ENCODE peak calls at places on chromosomes 12 and 14, in eight cellular contexts. I, H, M, X, A, R, D and Z are unnamed samples.

GRCh38 chr14:71521238-71521637 is 411.0 kb upstream of the RGS6 start:
- DNase-seq in I (no peak), H (no peak), M (no peak), X (no peak), A (no peak), R (no peak), D (no peak), Z (no peak)

GRCh38 chr12:39807043-39807442 is 187.4 kb upstream of the ABCD2 start:
- DNase-seq in I (no peak), H (no peak), M (no peak), X (no peak), A (no peak), R (no peak), D (no peak), Z (no peak)

GRCh38 chr14:104442107-104442551 is 137.4 kb upstream of the C14orf180 start:
- DNase-seq in I (peak), H (no peak), M (no peak), X (no peak), A (peak), R (no peak), D (no peak), Z (peak)

GRCh38 chr12:49982246-49983229 is 9.8 kb downstream of the AQP6 start:
- DNase-seq in I (no peak), H (no peak), M (no peak), X (no peak), A (no peak), R (peak), D (no peak), Z (no peak)

GRCh38 chr14:33475623-33476022 is 475.3 kb downstream of the EGLN3 start:
- DNase-seq in I (no peak), H (no peak), M (no peak), X (peak), A (no peak), R (peak), D (no peak), Z (no peak)

GRCh38 chr12:131049569-131050339 is 96.0 kb downstream of the ADGRD1 start:
- DNase-seq in I (no peak), H (no peak), M (no peak), X (no peak), A (no peak), R (no peak), D (no peak), Z (no peak)

GRCh38 chr14:75438486-75439080 is 10.8 kb downstream of the JDP2 start:
- DNase-seq in I (no peak), H (no peak), M (no peak), X (no peak), A (no peak), R (no peak), D (no peak), Z (no peak)

GRCh38 chr14:24312736-24313507 is 1.6 kb downstream of the LTB4R start:
- DNase-seq in I (no peak), H (no peak), M (peak), X (no peak), A (no peak), R (no peak), D (no peak), Z (no peak)

GRCh38 chr12:72995616-72996015 is 723.4 kb downstream of the TRHDE start:
- DNase-seq in I (no peak), H (no peak), M (no peak), X (no peak), A (no peak), R (no peak), D (no peak), Z (no peak)

GRCh38 chr14:51691176-51691575 is 39.5 kb downstream of the FRMD6 start:
- DNase-seq in I (no peak), H (no peak), M (no peak), X (no peak), A (no peak), R (peak), D (no peak), Z (no peak)

GRCh38 chr14:71492346-71492745 is 439.9 kb upstream of the RGS6 start:
- DNase-seq in I (no peak), H (no peak), M (no peak), X (no peak), A (no peak), R (no peak), D (no peak), Z (no peak)

GRCh38 chr14:61607570-61608244 is 87.6 kb upstream of the HIF1A start:
- DNase-seq in I (no peak), H (no peak), M (no peak), X (no peak), A (no peak), R (no peak), D (no peak), Z (no peak)

GRCh38 chr14:55730602-55731001 is 150.6 kb downstream of the KTN1 start:
- DNase-seq in I (no peak), H (no peak), M (no peak), X (no peak), A (no peak), R (peak), D (no peak), Z (no peak)

GRCh38 chr14:94213021-94213420 is 38.9 kb downstream of the PPP4R4 start:
- DNase-seq in I (no peak), H (no peak), M (no peak), X (no peak), A (no peak), R (peak), D (peak), Z (no peak)

GRCh38 chr12:75944097-75944904 is 87.3 kb downstream of the PHLDA1 start:
- DNase-seq in I (no peak), H (peak), M (peak), X (peak), A (no peak), R (peak), D (peak), Z (no peak)

GRCh38 chr12:2302711-2303255 is 250.0 kb downstream of the CACNA1C start:
- DNase-seq in I (peak), H (no peak), M (no peak), X (no peak), A (no peak), R (no peak), D (no peak), Z (no peak)

GRCh38 chr14:91381801-91382670 is 35.6 kb downstream of the CCDC88C start:
- DNase-seq in I (no peak), H (no peak), M (no peak), X (no peak), A (no peak), R (no peak), D (no peak), Z (no peak)

GRCh38 chr14:60819575-60819974 is 85.0 kb downstream of the MNAT1 start:
- DNase-seq in I (no peak), H (no peak), M (no peak), X (no peak), A (no peak), R (no peak), D (no peak), Z (no peak)

GRCh38 chr14:101182476-101182875 is 279.0 kb upstream of the RTL1 start:
- DNase-seq in I (no peak), H (peak), M (no peak), X (no peak), A (no peak), R (no peak), D (no peak), Z (no peak)

GRCh38 chr14:101184562-101184961 is 281.0 kb upstream of the RTL1 start:
- DNase-seq in I (no peak), H (no peak), M (no peak), X (no peak), A (peak), R (no peak), D (no peak), Z (no peak)

GRCh38 chr14:101185081-101185835 is 281.7 kb upstream of the RTL1 start:
- DNase-seq in I (no peak), H (no peak), M (no peak), X (no peak), A (no peak), R (no peak), D (no peak), Z (peak)

GRCh38 chr14:101184104-101184455 is 280.6 kb upstream of the RTL1 start:
- DNase-seq in I (no peak), H (no peak), M (no peak), X (no peak), A (no peak), R (no peak), D (no peak), Z (no peak)

DNA sequence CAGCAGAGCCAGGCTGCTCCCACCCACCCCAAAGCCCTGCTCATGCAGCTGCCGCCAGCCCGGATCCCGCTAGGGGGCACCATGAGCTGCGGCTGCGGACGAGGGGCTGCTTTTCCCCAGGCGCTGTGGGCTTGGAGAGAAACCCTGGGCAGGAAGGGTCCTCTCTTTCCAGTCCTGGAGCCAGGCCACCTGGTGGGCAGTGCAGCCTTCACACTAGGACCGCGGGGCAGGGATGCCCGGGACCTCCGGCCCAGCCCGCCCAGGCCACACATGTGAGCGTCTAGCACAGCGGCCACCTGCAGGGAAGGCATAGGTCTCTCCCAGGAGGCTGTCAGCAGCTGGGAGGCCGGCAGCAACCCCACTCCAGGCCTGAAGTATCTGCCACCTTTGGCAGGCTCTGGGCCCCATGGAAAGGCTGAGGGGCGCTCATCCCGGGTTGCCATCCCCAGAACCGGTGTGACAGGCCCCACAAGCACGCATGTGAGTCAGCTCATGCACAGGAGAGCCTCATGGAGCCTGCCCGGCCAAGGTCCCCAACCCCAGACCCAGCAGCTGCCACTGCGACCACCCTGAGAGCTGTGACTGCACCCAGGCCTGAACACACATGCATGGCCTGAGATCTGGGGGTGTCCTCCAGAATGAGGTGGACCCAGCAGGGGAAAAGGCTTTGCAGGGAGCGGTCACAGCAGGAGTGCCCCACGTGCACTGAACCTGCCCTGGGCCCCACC is 280.0 kb upstream of the RTL1 start:
- DNase-seq in I (no peak), H (peak), M (no peak), X (peak), A (peak), R (no peak), D (no peak), Z (peak)
- TF ChIP-seq CTCF in I (no peak), H (no peak), M (no peak), X (no peak), A (no peak), R (no peak), D (no peak), Z (peak)

GRCh38 chr12:100668939-100669536 is 95.6 kb downstream of the GAS2L3 start:
- DNase-seq in I (no peak), H (peak), M (peak), X (peak), A (peak), R (peak), D (no peak), Z (peak)
- TF ChIP-seq CTCF in I (no peak), H (peak), M (peak), X (peak), A (no peak), R (peak), D (peak), Z (peak)

GRCh38 chr12:92928431-92928961 is 599 bp downstream of the EEA1 start:
- DNase-seq in I (peak), H (no peak), M (no peak), X (no peak), A (peak), R (peak), D (no peak), Z (peak)
- TF ChIP-seq CTCF in I (no peak), H (no peak), M (no peak), X (no peak), A (no peak), R (no peak), D (no peak), Z (no peak)

GRCh38 chr14:99809864-99810854 is 16.9 kb downstream of the EML1 start:
- DNase-seq in I (peak), H (no peak), M (peak), X (no peak), A (no peak), R (no peak), D (no peak), Z (no peak)

GRCh38 chr14:99815696-99816095 is 22.5 kb downstream of the EML1 start:
- DNase-seq in I (no peak), H (no peak), M (no peak), X (no peak), A (no peak), R (no peak), D (no peak), Z (no peak)

GRCh38 chr14:99808515-99808914 is 15.3 kb downstream of the EML1 start:
- DNase-seq in I (no peak), H (no peak), M (no peak), X (no peak), A (no peak), R (peak), D (no peak), Z (no peak)

GRCh38 chr14:99809376-99809775 is 16.2 kb downstream of the EML1 start:
- DNase-seq in I (peak), H (no peak), M (no peak), X (no peak), A (peak), R (peak), D (peak), Z (no peak)

DNA sequence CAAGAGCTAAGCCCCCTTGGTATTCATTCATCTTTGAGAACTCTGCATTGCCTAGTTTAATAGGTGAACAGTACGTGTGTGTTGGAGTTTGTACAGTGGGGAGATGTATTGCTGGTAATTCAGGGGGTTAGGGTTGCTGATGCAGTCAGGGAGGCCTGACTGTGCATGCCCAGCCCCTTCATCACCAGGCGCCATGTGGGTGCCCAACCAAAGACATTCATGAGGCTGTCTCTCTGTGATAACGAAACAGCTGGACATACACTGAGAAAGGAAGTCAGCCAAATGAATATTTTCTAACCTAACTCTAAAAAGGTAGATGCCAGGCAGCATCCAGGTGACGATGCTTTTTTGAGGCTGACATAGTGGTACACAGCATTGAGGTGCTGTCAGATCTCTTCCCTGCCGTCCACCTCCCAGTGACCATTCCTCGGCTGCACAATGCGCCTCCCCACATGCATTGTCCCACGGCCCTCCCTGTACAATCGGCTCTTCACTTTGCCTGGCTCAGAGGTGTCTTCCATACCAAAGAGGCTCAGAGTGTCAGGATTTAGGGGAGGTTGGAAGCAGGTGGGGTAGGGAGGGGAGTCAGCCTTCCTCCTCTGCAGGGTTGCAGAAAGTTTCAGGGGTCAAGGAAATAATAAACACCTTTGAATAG is 19.0 kb downstream of the EML1 start:
- DNase-seq in I (peak), H (no peak), M (no peak), X (no peak), A (no peak), R (no peak), D (no peak), Z (no peak)
- TF ChIP-seq CTCF in I (no peak), H (no peak), M (no peak), X (no peak), A (no peak), R (no peak), D (no peak), Z (no peak)

GRCh38 chr12:118498171-118498570 is 121.8 kb downstream of the SUDS3 start:
- DNase-seq in I (no peak), H (no peak), M (no peak), X (peak), A (no peak), R (no peak), D (no peak), Z (no peak)
- TF ChIP-seq CTCF in I (no peak), H (no peak), M (no peak), X (no peak), A (no peak), R (no peak), D (no peak), Z (no peak)

GRCh38 chr14:49477576-49477975 is 108.6 kb downstream of the RPS29 start:
- DNase-seq in I (no peak), H (no peak), M (no peak), X (no peak), A (no peak), R (no peak), D (no peak), Z (no peak)
- TF ChIP-seq CTCF in I (no peak), H (no peak), M (no peak), X (no peak), A (no peak), R (no peak), D (no peak), Z (no peak)

GRCh38 chr14:80637726-80638619 is 303.6 kb downstream of the CEP128 start:
- DNase-seq in I (no peak), H (no peak), M (no peak), X (peak), A (no peak), R (no peak), D (peak), Z (no peak)

GRCh38 chr14:80634106-80634758 is 307.3 kb downstream of the CEP128 start:
- DNase-seq in I (no peak), H (no peak), M (no peak), X (no peak), A (no peak), R (peak), D (no peak), Z (no peak)

GRCh38 chr14:80638620-80639215 is 302.8 kb downstream of the CEP128 start:
- DNase-seq in I (no peak), H (no peak), M (no peak), X (peak), A (no peak), R (peak), D (peak), Z (no peak)

GRCh38 chr14:80636071-80636470 is 305.5 kb downstream of the CEP128 start:
- DNase-seq in I (no peak), H (no peak), M (no peak), X (no peak), A (no peak), R (no peak), D (no peak), Z (no peak)
- TF ChIP-seq CTCF in I (no peak), H (no peak), M (no peak), X (no peak), A (no peak), R (peak), D (peak), Z (peak)